ENCODE peak calls at places on chromosomes 7 and 10, in ten cellular contexts. F, H, Y, C, U, D, A, X, K and V are unnamed samples.
A peak's percentile ranks its signal among the peaks of the same experiment; 100 is the strongest.

GRCh38 chr7:35792472-35793224 is 8.2 kb upstream of the SEPTIN7 start:
- DNase-seq in U (no peak), K (no peak), D (no peak), Y (peak; percentile 6), H (no peak), C (no peak), X (no peak), A (no peak), F (no peak), V (no peak)

GRCh38 chr7:8261711-8262695 is at the start of gene ICA1:
- DNase-seq in H (peak; percentile 10), C (peak; percentile 80), F (peak; percentile 70), D (peak; percentile 82), X (peak; percentile 70), Y (no peak), A (peak; percentile 75), U (no peak), K (peak; percentile 68), V (peak; percentile 90)

GRCh38 chr7:85471740-85472139 is 284.9 kb upstream of the SEMA3D start:
- DNase-seq in D (no peak), C (no peak), H (peak; percentile 43), A (no peak), F (no peak), Y (peak; percentile 86), U (no peak), X (no peak), K (no peak), V (no peak)

GRCh38 chr10:51879238-51879637 is 179.8 kb upstream of the CSTF2T start:
- DNase-seq in U (no peak), D (no peak), C (no peak), K (peak; percentile 70), H (peak; percentile 99), X (no peak), A (peak; percentile 52), F (no peak), Y (peak; percentile 100), V (peak; percentile 53)

GRCh38 chr7:5270788-5271187 is 12.0 kb upstream of the SLC29A4 start:
- DNase-seq in K (no peak), F (no peak), U (no peak), C (no peak), A (no peak), Y (no peak), H (no peak), D (no peak), X (no peak), V (no peak)

GRCh38 chr7:131521651-131522163 is 34.7 kb downstream of the PODXL start:
- DNase-seq in Y (no peak), D (no peak), X (no peak), F (no peak), C (peak; percentile 81), U (no peak), K (peak; percentile 65), A (no peak), H (no peak), V (no peak)

GRCh38 chr7:36951257-36951697 is 227.0 kb upstream of the AOAH start:
- DNase-seq in D (no peak), C (no peak), Y (no peak), A (no peak), H (no peak), U (no peak), F (no peak), X (no peak), K (no peak), V (no peak)

GRCh38 chr10:29827512-29827911 is 192.7 kb upstream of the SVIL start:
- DNase-seq in X (no peak), A (no peak), F (no peak), H (no peak), D (no peak), U (no peak), Y (no peak), C (no peak), K (no peak), V (no peak)

GRCh38 chr10:44576715-44577191 is 191.9 kb upstream of the CXCL12 start:
- DNase-seq in K (no peak), F (peak; percentile 46), D (no peak), U (no peak), X (peak; percentile 74), A (no peak), C (no peak), Y (peak; percentile 79), H (no peak), V (no peak)

GRCh38 chr7:50497968-50498367 is 47.8 kb upstream of the FIGNL1 start:
- DNase-seq in H (no peak), K (no peak), C (no peak), F (no peak), Y (peak; percentile 7), X (no peak), D (no peak), U (no peak), A (no peak), V (no peak)

GRCh38 chr10:99375444-99375843 is 46.3 kb downstream of the CNNM1 start:
- DNase-seq in F (no peak), C (no peak), Y (no peak), H (no peak), X (no peak), D (no peak), U (no peak), K (no peak), A (no peak), V (no peak)

GRCh38 chr7:26005683-26006410 is 146.2 kb upstream of the NFE2L3 start:
- DNase-seq in Y (no peak), K (no peak), C (no peak), H (no peak), D (no peak), F (no peak), X (no peak), A (no peak), U (no peak), V (peak; percentile 65)

GRCh38 chr10:7300327-7300726 is 110.5 kb downstream of the SFMBT2 start:
- DNase-seq in X (no peak), U (no peak), Y (peak; percentile 37), A (no peak), K (no peak), F (no peak), H (no peak), D (no peak), C (no peak), V (peak; percentile 26)

GRCh38 chr10:34766811-34767516 is 48.1 kb downstream of the PARD3 start:
- DNase-seq in H (no peak), K (no peak), A (no peak), F (no peak), Y (no peak), D (no peak), U (no peak), X (no peak), C (no peak), V (no peak)

GRCh38 chr10:78327778-78328591 is 294.3 kb downstream of the RPS24 start:
- DNase-seq in C (no peak), H (no peak), D (no peak), A (no peak), U (no peak), X (no peak), Y (no peak), K (peak; percentile 35), F (no peak), V (no peak)

DNA sequence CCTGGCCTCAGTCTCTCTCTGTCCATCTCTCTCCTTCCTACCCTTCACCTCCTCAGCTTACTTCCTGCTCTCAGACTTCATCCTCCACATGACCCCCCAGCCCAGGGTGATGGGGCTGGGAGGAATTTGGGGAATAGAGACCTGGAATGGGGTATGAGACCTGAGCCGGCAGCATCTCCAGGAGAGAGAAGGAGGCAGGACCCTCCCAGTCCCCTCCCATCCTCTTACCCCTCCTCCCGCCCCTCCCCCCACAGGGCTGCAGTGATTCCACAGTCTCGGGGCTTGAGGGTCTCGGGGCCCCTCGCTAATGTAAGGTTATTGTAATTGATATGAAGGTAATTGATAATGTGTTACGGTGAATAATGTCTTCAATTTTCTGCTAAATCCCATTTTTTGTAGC is 77.4 kb upstream of the PAX2 start:
- DNase-seq in K (no peak), H (no peak), F (no peak), X (no peak), D (no peak), C (peak; percentile 15), A (no peak), Y (no peak), U (no peak), V (no peak)
- H3K27me3 ChIP-seq in K (no peaks in the 10 kb centered on the region), H (peaks cover 44% of the 10 kb centered on the region), F (peaks cover 99% of the 10 kb centered on the region), X (peaks cover 87% of the 10 kb centered on the region), D (peaks cover 65% of the 10 kb centered on the region), C (peaks cover 72% of the 10 kb centered on the region), A (no peaks in the 10 kb centered on the region), Y (peaks cover 58% of the 10 kb centered on the region), U (peaks cover 17% of the 10 kb centered on the region), V (peaks cover 94% of the 10 kb centered on the region)

GRCh38 chr10:33388805-33389204 is 54.3 kb upstream of the NRP1 start:
- DNase-seq in Y (no peak), X (no peak), C (no peak), H (no peak), K (no peak), A (no peak), U (no peak), F (no peak), D (no peak), V (no peak)
- H3K27me3 ChIP-seq in Y (peaks cover 7% of the 10 kb centered on the region), X (peaks cover 5% of the 10 kb centered on the region), C (no peaks in the 10 kb centered on the region), H (no peaks in the 10 kb centered on the region), K (no peaks in the 10 kb centered on the region), A (no peaks in the 10 kb centered on the region), U (no peaks in the 10 kb centered on the region), F (peaks cover 4% of the 10 kb centered on the region), D (no peaks in the 10 kb centered on the region), V (no peaks in the 10 kb centered on the region)

GRCh38 chr10:1513221-1513620 is 224.1 kb downstream of the ADARB2 start:
- DNase-seq in X (no peak), H (no peak), D (no peak), U (no peak), C (no peak), Y (no peak), F (no peak), A (no peak), K (no peak), V (no peak)
- H3K27me3 ChIP-seq in X (no peaks in the 10 kb centered on the region), H (no peaks in the 10 kb centered on the region), D (no peaks in the 10 kb centered on the region), U (peaks cover 2% of the 10 kb centered on the region), C (no peaks in the 10 kb centered on the region), Y (no peaks in the 10 kb centered on the region), F (peaks cover 35% of the 10 kb centered on the region), A (no peaks in the 10 kb centered on the region), K (no peaks in the 10 kb centered on the region), V (no peaks in the 10 kb centered on the region)

GRCh38 chr10:69579661-69580060 is 6.4 kb upstream of the NEUROG3 start:
- DNase-seq in D (no peak), U (no peak), C (no peak), F (no peak), Y (no peak), K (no peak), H (no peak), X (no peak), A (no peak), V (no peak)

GRCh38 chr10:69580435-69580834 is 7.2 kb upstream of the NEUROG3 start:
- DNase-seq in Y (no peak), A (no peak), C (no peak), U (no peak), X (no peak), D (no peak), K (no peak), H (no peak), F (no peak), V (no peak)

GRCh38 chr10:69588358-69588757 is 15.1 kb upstream of the NEUROG3 start:
- DNase-seq in Y (no peak), X (no peak), F (no peak), H (no peak), D (no peak), A (no peak), U (no peak), C (no peak), K (no peak), V (no peak)

GRCh38 chr10:69578508-69578991 is 5.3 kb upstream of the NEUROG3 start:
- DNase-seq in U (no peak), F (no peak), A (no peak), Y (no peak), H (no peak), X (no peak), C (no peak), D (no peak), K (no peak), V (no peak)

GRCh38 chr10:69583106-69583505 is 9.9 kb upstream of the NEUROG3 start:
- DNase-seq in K (no peak), C (no peak), Y (no peak), D (no peak), U (no peak), X (no peak), F (no peak), H (no peak), A (no peak), V (no peak)
- H3K27me3 ChIP-seq in K (no peaks in the 10 kb centered on the region), C (peaks cover 29% of the 10 kb centered on the region), Y (peaks cover 31% of the 10 kb centered on the region), D (peaks cover 100% of the 10 kb centered on the region), U (peaks cover 34% of the 10 kb centered on the region), X (peaks cover 30% of the 10 kb centered on the region), F (peaks cover 54% of the 10 kb centered on the region), H (peaks cover 52% of the 10 kb centered on the region), A (peaks cover 1% of the 10 kb centered on the region), V (peaks cover 58% of the 10 kb centered on the region)